ENCODE peak calls at places on chromosome 18, in five cellular contexts. One of them, this sample, is unnamed.
A peak's percentile ranks its signal among the peaks of the same experiment; 100 is the strongest.

GRCh38 chr18:12121175-12122095 is 27.8 kb downstream of the ANKRD62 start:
- DNase-seq in fibroblast of pulmonary artery: peak; percentile 8
- DNase-seq in lung: no peak
- DNase-seq in BJ: no peak
- DNase-seq in transverse colon: no peak
- DNase-seq in this sample: no peak

GRCh38 chr18:11689972-11690570 is 1.0 kb downstream of the GNAL start:
- DNase-seq in lung: peak; percentile 27
- DNase-seq in transverse colon: no peak
- DNase-seq in BJ: no peak
- DNase-seq in fibroblast of pulmonary artery: no peak
- DNase-seq in this sample: no peak

GRCh38 chr18:49019446-49020045 is 68.8 kb upstream of the SMAD7 start:
- DNase-seq in transverse colon: no peak
- DNase-seq in lung: no peak
- DNase-seq in fibroblast of pulmonary artery: no peak
- DNase-seq in BJ: no peak
- DNase-seq in this sample: no peak

GRCh38 chr18:8756571-8756970 is 51.2 kb downstream of the MTCL1 start:
- DNase-seq in fibroblast of pulmonary artery: no peak
- DNase-seq in transverse colon: no peak
- DNase-seq in lung: no peak
- DNase-seq in BJ: no peak
- DNase-seq in this sample: no peak

GRCh38 chr18:74819433-74820059 is 221.9 kb downstream of the ZNF407 start:
- DNase-seq in BJ: no peak
- DNase-seq in fibroblast of pulmonary artery: peak; percentile 16
- DNase-seq in transverse colon: no peak
- DNase-seq in lung: no peak
- DNase-seq in this sample: no peak

GRCh38 chr18:13279181-13280065 is 60.9 kb downstream of the LDLRAD4 start:
- DNase-seq in fibroblast of pulmonary artery: no peak
- DNase-seq in BJ: no peak
- DNase-seq in lung: no peak
- DNase-seq in transverse colon: no peak
- DNase-seq in this sample: no peak

GRCh38 chr18:32637216-32637615 is 135.6 kb downstream of the KLHL14 start:
- DNase-seq in BJ: no peak
- DNase-seq in lung: no peak
- DNase-seq in fibroblast of pulmonary artery: no peak
- DNase-seq in transverse colon: no peak
- DNase-seq in this sample: no peak

GRCh38 chr18:12628706-12629702 is 28.9 kb downstream of the SPIRE1 start:
- DNase-seq in lung: no peak
- DNase-seq in fibroblast of pulmonary artery: peak; percentile 58
- DNase-seq in transverse colon: no peak
- DNase-seq in BJ: no peak
- DNase-seq in this sample: peak; percentile 62

GRCh38 chr18:48893061-48893558 is 57.7 kb downstream of the SMAD7 start:
- DNase-seq in transverse colon: no peak
- DNase-seq in fibroblast of pulmonary artery: no peak
- DNase-seq in BJ: no peak
- DNase-seq in lung: no peak
- DNase-seq in this sample: no peak

GRCh38 chr18:48192542-48192941 is 216.6 kb downstream of the ZBTB7C start:
- DNase-seq in BJ: no peak
- DNase-seq in transverse colon: no peak
- DNase-seq in lung: no peak
- DNase-seq in fibroblast of pulmonary artery: no peak
- DNase-seq in this sample: no peak

GRCh38 chr18:34880403-34880802 is 160.8 kb upstream of the MAPRE2 start:
- DNase-seq in lung: no peak
- DNase-seq in transverse colon: no peak
- DNase-seq in fibroblast of pulmonary artery: no peak
- DNase-seq in BJ: no peak
- DNase-seq in this sample: no peak

GRCh38 chr18:3218817-3219216 is 951 bp downstream of the MYOM1 start:
- DNase-seq in transverse colon: no peak
- DNase-seq in fibroblast of pulmonary artery: no peak
- DNase-seq in BJ: no peak
- DNase-seq in lung: no peak
- DNase-seq in this sample: no peak

GRCh38 chr18:22348521-22349316 is 69.0 kb downstream of the CTAGE1 start:
- DNase-seq in fibroblast of pulmonary artery: peak; percentile 74
- DNase-seq in transverse colon: peak; percentile 75
- DNase-seq in BJ: no peak
- DNase-seq in lung: peak; percentile 63
- DNase-seq in this sample: peak; percentile 63
- H3K4me3 ChIP-seq in fibroblast of pulmonary artery: peak overlapping the region; percentile 53
- H3K4me3 ChIP-seq in transverse colon: peak overlapping the region; percentile 43
- H3K4me3 ChIP-seq in BJ: peak overlapping the region; percentile 28
- H3K4me3 ChIP-seq in lung: peak overlapping the region; percentile 60
- H3K4me3 ChIP-seq in this sample: peak overlapping the region; percentile 54

GRCh38 chr18:45836242-45837215 is 11.1 kb downstream of the SIGLEC15 start:
- DNase-seq in lung: no peak
- DNase-seq in transverse colon: no peak
- DNase-seq in BJ: no peak
- DNase-seq in fibroblast of pulmonary artery: no peak
- DNase-seq in this sample: no peak

GRCh38 chr18:45838302-45839070 is 13.0 kb downstream of the SIGLEC15 start:
- DNase-seq in BJ: no peak
- DNase-seq in lung: no peak
- DNase-seq in fibroblast of pulmonary artery: no peak
- DNase-seq in transverse colon: no peak
- DNase-seq in this sample: no peak

GRCh38 chr18:45839415-45840395 is 14.2 kb downstream of the SIGLEC15 start:
- DNase-seq in BJ: no peak
- DNase-seq in lung: no peak
- DNase-seq in transverse colon: no peak
- DNase-seq in fibroblast of pulmonary artery: peak; percentile 85
- DNase-seq in this sample: peak; percentile 80

GRCh38 chr18:45835057-45835634 is 9.7 kb downstream of the SIGLEC15 start:
- DNase-seq in transverse colon: no peak
- DNase-seq in BJ: no peak
- DNase-seq in fibroblast of pulmonary artery: no peak
- DNase-seq in lung: no peak
- DNase-seq in this sample: no peak

DNA sequence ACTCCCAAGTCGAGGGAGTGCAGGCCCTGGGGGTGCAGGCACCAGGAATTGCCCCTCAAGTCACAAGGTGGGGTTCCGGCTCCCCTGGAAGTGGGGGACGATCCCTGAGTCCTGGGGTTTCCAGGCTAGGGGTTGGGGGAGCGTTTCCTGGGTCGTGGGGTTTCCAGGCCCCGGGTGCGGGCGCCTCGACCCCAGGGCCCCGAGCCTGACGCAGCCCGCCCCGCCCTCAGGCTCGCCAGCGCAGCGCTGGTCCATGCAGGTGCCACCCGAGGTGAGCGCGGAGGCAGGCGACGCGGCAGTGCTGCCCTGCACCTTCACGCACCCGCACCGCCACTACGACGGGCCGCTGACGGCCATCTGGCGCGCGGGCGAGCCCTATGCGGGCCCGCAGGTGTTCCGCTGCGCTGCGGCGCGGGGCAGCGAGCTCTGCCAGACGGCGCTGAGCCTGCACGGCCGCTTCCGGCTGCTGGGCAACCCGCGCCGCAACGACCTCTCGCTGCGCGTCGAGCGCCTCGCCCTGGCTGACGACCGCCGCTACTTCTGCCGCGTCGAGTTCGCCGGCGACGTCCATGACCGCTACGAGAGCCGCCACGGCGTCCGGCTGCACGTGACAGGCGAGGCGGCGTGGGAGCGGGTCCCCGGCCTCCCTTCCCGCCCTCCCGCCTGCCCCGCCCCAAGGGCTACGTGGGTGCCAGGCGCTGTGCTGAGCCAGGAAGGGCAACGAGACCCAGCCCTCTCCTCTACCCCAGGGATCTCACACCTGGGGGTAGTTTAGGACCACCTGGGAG is 12.0 kb downstream of the SIGLEC15 start:
- DNase-seq in fibroblast of pulmonary artery: peak; percentile 66
- DNase-seq in lung: no peak
- DNase-seq in BJ: no peak
- DNase-seq in transverse colon: peak; percentile 38
- DNase-seq in this sample: peak; percentile 49
- H3K4me3 ChIP-seq in fibroblast of pulmonary artery: peak overlapping the region; percentile 7
- H3K4me3 ChIP-seq in lung: peak overlapping the region; percentile 17
- H3K4me3 ChIP-seq in BJ: peak overlapping the region; percentile 25
- H3K4me3 ChIP-seq in transverse colon: peak overlapping the region; percentile 34
- H3K4me3 ChIP-seq in this sample: no peak overlapping the region

DNA sequence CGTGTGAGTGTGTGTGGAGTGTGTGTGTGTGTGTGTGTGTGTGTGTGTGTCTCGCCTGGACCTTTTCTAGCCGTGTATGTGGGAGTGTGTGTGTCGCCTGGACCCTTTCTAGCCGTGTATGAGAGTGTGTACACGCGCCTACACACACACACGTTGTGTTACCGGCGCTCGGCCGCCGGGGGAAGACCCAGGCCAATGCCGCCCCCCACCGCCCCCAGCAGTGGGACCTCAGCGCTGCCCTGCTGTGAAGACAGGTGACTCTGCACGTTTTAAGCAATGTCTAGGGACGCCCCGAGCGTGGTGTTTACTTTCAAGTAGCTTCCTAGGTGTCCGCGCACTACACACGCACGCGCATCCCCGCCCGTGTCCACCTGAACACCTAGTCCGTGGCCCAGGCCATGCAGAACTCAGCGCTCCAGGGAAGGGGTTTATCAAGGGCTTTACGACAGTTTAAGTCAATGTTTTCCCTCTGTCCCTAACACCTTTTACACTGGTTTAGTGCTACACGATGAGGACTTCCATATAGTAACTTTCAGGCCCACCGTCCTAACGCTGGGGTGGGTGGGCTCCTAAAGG is 1.2 kb upstream of the BCL2 start:
- DNase-seq in fibroblast of pulmonary artery: no peak
- DNase-seq in transverse colon: peak; percentile 64
- DNase-seq in BJ: no peak
- DNase-seq in lung: peak; percentile 35
- DNase-seq in this sample: no peak
- H3K4me3 ChIP-seq in fibroblast of pulmonary artery: peak overlapping the region; percentile 74
- H3K4me3 ChIP-seq in transverse colon: peak overlapping the region; percentile 77
- H3K4me3 ChIP-seq in BJ: peak overlapping the region; percentile 33
- H3K4me3 ChIP-seq in lung: peak overlapping the region; percentile 27
- H3K4me3 ChIP-seq in this sample: peak overlapping the region; percentile 63

DNA sequence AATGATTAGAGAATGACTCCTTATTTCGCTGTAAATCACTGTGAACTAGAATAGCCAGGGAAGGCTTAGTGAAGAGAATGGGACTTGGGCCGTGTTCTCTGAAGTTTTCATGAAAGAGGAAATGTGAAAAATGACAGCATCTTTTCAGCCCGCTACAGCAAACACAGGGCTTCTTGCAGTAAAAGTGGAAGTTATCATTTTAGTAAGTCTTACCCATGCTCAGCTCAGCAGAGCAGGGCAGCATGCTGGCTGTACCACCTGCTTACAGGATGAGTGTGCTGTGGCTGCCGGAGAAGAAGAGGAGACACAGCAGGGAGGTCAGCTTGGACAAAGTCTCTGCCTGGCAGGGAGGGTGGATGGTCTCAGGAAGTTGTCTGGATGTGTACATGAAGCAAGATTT is 300.7 kb upstream of the DLGAP1 start:
- DNase-seq in fibroblast of pulmonary artery: no peak
- DNase-seq in BJ: no peak
- DNase-seq in lung: no peak
- DNase-seq in transverse colon: no peak
- DNase-seq in this sample: no peak
- H3K4me3 ChIP-seq in fibroblast of pulmonary artery: no peak overlapping the region
- H3K4me3 ChIP-seq in BJ: no peak overlapping the region
- H3K4me3 ChIP-seq in lung: no peak overlapping the region
- H3K4me3 ChIP-seq in transverse colon: no peak overlapping the region
- H3K4me3 ChIP-seq in this sample: no peak overlapping the region

DNA sequence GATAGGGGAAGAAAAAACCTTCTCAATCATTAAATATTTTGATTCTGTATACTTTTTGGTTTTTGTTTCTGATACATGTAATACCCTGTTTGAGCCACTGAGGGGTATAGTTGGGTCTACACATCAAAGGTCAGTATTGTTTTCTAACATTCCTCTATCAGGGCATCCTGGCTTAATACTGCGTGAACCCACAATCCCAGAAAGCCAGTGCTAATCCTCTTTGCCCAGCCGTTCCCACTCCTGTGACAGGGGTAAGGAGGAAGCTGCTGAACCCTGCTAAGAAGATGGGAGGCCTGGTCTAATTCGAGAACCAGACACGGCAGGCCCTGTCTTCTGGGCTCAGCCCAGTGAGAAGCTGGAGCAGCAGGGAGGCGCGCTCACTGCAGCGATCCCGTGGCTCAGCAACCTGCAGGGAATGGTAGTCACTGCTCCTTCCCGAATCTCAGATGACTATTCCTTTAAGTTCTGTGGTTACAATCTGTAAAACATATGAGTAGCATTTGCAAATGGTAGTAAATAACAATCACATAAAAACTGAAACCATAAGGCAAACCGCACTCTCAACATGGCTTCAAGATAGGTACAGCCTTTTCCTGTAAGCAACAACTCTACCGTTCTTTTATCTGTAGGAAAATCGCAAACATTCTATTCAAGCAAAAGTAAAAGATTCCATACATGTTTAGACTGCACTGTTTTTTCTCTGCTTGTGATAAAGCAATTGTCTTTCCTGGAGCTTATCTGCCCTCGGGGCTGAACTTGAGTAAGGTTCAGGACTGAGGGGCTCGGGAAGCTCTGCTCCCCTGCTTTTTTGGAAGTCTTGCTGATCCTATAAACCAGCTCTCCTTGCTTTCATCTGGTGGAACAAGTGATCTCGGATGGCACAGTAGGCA is 87.0 kb downstream of the EPB41L3 start:
- DNase-seq in transverse colon: no peak
- DNase-seq in lung: no peak
- DNase-seq in fibroblast of pulmonary artery: peak; percentile 66
- DNase-seq in BJ: peak; percentile 16
- DNase-seq in this sample: peak; percentile 42
- H3K4me3 ChIP-seq in transverse colon: no peak overlapping the region
- H3K4me3 ChIP-seq in lung: no peak overlapping the region
- H3K4me3 ChIP-seq in fibroblast of pulmonary artery: peak overlapping the region; percentile 20
- H3K4me3 ChIP-seq in BJ: peak overlapping the region; percentile 11
- H3K4me3 ChIP-seq in this sample: peak overlapping the region; percentile 33

GRCh38 chr18:79798999-79799370 is 1.2 kb downstream of the KCNG2 start:
- DNase-seq in BJ: no peak
- DNase-seq in lung: no peak
- DNase-seq in fibroblast of pulmonary artery: peak; percentile 34
- DNase-seq in transverse colon: no peak
- DNase-seq in this sample: no peak
- H3K4me3 ChIP-seq in BJ: no peak overlapping the region
- H3K4me3 ChIP-seq in lung: no peak overlapping the region
- H3K4me3 ChIP-seq in fibroblast of pulmonary artery: peak overlapping the region; percentile 64
- H3K4me3 ChIP-seq in transverse colon: peak overlapping the region; percentile 21
- H3K4me3 ChIP-seq in this sample: no peak overlapping the region

GRCh38 chr18:28510210-28510609 is 333.3 kb upstream of the CDH2 start:
- DNase-seq in transverse colon: no peak
- DNase-seq in lung: no peak
- DNase-seq in fibroblast of pulmonary artery: no peak
- DNase-seq in BJ: no peak
- DNase-seq in this sample: no peak

GRCh38 chr18:28511421-28511821 is 334.5 kb upstream of the CDH2 start:
- DNase-seq in fibroblast of pulmonary artery: peak; percentile 20
- DNase-seq in transverse colon: no peak
- DNase-seq in BJ: no peak
- DNase-seq in lung: no peak
- DNase-seq in this sample: peak; percentile 22

GRCh38 chr18:28512357-28512756 is 335.4 kb upstream of the CDH2 start:
- DNase-seq in BJ: no peak
- DNase-seq in transverse colon: no peak
- DNase-seq in fibroblast of pulmonary artery: no peak
- DNase-seq in lung: no peak
- DNase-seq in this sample: no peak

GRCh38 chr18:28514699-28515098 is 337.8 kb upstream of the CDH2 start:
- DNase-seq in transverse colon: no peak
- DNase-seq in BJ: no peak
- DNase-seq in lung: no peak
- DNase-seq in fibroblast of pulmonary artery: no peak
- DNase-seq in this sample: no peak
- H3K4me3 ChIP-seq in transverse colon: no peak overlapping the region
- H3K4me3 ChIP-seq in BJ: no peak overlapping the region
- H3K4me3 ChIP-seq in lung: no peak overlapping the region
- H3K4me3 ChIP-seq in fibroblast of pulmonary artery: no peak overlapping the region
- H3K4me3 ChIP-seq in this sample: no peak overlapping the region

This sample was measured in AG10803.